ENCODE peak calls at places on chromosomes 4 and X, in four cellular contexts. One of them, this sample, is unnamed.

GRCh38 chr4:38008493-38009120 is 48.4 kb downstream of the PTTG2 start:
- DNase-seq in PC-3: no peak
- DNase-seq in GM23338: no peak
- DNase-seq in HCT116: no peak
- DNase-seq in this sample: no peak

GRCh38 chr4:18105023-18106011 is 83.8 kb upstream of the LCORL start:
- DNase-seq in GM23338: no peak
- DNase-seq in PC-3: peak
- DNase-seq in HCT116: no peak
- DNase-seq in this sample: no peak

GRCh38 chr4:112183252-112183651 is 38.0 kb downstream of the FAM241A start:
- DNase-seq in PC-3: no peak
- DNase-seq in HCT116: no peak
- DNase-seq in GM23338: no peak
- DNase-seq in this sample: peak

GRCh38 chr4:187286536-187286935 is 562.9 kb upstream of the FAT1 start:
- DNase-seq in HCT116: no peak
- DNase-seq in PC-3: no peak
- DNase-seq in GM23338: no peak
- DNase-seq in this sample: no peak

GRCh38 chr4:158094413-158095110 is 78.3 kb downstream of the GASK1B start:
- DNase-seq in HCT116: peak
- DNase-seq in PC-3: peak
- DNase-seq in GM23338: peak
- DNase-seq in this sample: peak

GRCh38 chrX:100217547-100217946 is 192.5 kb downstream of the PCDH19 start:
- DNase-seq in HCT116: no peak
- DNase-seq in PC-3: no peak
- DNase-seq in GM23338: no peak
- DNase-seq in this sample: no peak

GRCh38 chr4:169249214-169249973 is 21.4 kb downstream of the SH3RF1 start:
- DNase-seq in PC-3: peak
- DNase-seq in GM23338: no peak
- DNase-seq in HCT116: no peak
- DNase-seq in this sample: peak

GRCh38 chr4:173516621-173517612 is 13.1 kb downstream of the HAND2 start:
- DNase-seq in HCT116: no peak
- DNase-seq in PC-3: no peak
- DNase-seq in GM23338: peak
- DNase-seq in this sample: no peak

GRCh38 chrX:17725176-17725575 is 12.1 kb upstream of the SCML1 start:
- DNase-seq in HCT116: no peak
- DNase-seq in GM23338: no peak
- DNase-seq in PC-3: peak
- DNase-seq in this sample: no peak

GRCh38 chr4:32025840-32026459 is 1305.8 kb downstream of the PCDH7 start:
- DNase-seq in HCT116: peak
- DNase-seq in GM23338: peak
- DNase-seq in PC-3: peak
- DNase-seq in this sample: no peak

GRCh38 chr4:985123-985830 is 1.6 kb upstream of the IDUA start:
- DNase-seq in HCT116: no peak
- DNase-seq in PC-3: peak
- DNase-seq in GM23338: peak
- DNase-seq in this sample: peak

GRCh38 chrX:29237972-29238371 is 650.7 kb downstream of the IL1RAPL1 start:
- DNase-seq in GM23338: no peak
- DNase-seq in HCT116: no peak
- DNase-seq in PC-3: no peak
- DNase-seq in this sample: no peak

DNA sequence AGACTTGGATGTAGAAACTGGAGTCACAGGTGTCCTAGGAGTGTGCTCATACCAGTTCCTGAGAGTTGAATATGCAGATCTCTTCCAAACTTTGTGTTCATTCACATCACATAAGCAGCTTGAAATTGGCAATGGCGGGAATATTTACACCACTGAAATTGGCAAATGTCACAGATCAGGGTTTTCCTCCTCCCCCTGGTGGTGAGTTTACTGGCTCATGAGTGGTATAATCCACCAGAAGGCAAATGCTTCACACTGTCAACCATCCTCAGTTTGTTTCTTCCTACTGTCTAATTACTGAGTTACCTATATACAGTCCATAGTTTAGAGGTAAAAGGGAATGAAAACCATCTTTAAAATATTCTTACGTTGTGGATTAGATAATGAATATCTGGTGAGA is 193.3 kb upstream of the BANK1 start:
- DNase-seq in GM23338: peak
- DNase-seq in HCT116: no peak
- DNase-seq in PC-3: no peak
- DNase-seq in this sample: no peak
- H2AFZ ChIP-seq in GM23338: no peak
- H2AFZ ChIP-seq in HCT116: no peak
- H2AFZ ChIP-seq in PC-3: no peak
- H2AFZ ChIP-seq in this sample: no peak

GRCh38 chr4:137370699-137371098 is 161.6 kb downstream of the PCDH18 start:
- DNase-seq in GM23338: no peak
- DNase-seq in PC-3: no peak
- DNase-seq in HCT116: no peak
- DNase-seq in this sample: no peak

GRCh38 chr4:137370206-137370633 is 162.1 kb downstream of the PCDH18 start:
- DNase-seq in HCT116: no peak
- DNase-seq in GM23338: no peak
- DNase-seq in PC-3: peak
- DNase-seq in this sample: peak

GRCh38 chr4:137361756-137362470 is 170.4 kb downstream of the PCDH18 start:
- DNase-seq in HCT116: no peak
- DNase-seq in PC-3: no peak
- DNase-seq in GM23338: no peak
- DNase-seq in this sample: peak

GRCh38 chr4:137363496-137363895 is 168.8 kb downstream of the PCDH18 start:
- DNase-seq in HCT116: no peak
- DNase-seq in GM23338: no peak
- DNase-seq in PC-3: no peak
- DNase-seq in this sample: no peak

GRCh38 chr4:137367608-137368007 is 164.7 kb downstream of the PCDH18 start:
- DNase-seq in HCT116: no peak
- DNase-seq in GM23338: no peak
- DNase-seq in PC-3: peak
- DNase-seq in this sample: peak
- TF ChIP-seq EZH2phosphoT487 in HCT116: no peak
- TF ChIP-seq EZH2phosphoT487 in GM23338: no peak
- TF ChIP-seq EZH2phosphoT487 in PC-3: no peak
- TF ChIP-seq EZH2phosphoT487 in this sample: no peak

DNA sequence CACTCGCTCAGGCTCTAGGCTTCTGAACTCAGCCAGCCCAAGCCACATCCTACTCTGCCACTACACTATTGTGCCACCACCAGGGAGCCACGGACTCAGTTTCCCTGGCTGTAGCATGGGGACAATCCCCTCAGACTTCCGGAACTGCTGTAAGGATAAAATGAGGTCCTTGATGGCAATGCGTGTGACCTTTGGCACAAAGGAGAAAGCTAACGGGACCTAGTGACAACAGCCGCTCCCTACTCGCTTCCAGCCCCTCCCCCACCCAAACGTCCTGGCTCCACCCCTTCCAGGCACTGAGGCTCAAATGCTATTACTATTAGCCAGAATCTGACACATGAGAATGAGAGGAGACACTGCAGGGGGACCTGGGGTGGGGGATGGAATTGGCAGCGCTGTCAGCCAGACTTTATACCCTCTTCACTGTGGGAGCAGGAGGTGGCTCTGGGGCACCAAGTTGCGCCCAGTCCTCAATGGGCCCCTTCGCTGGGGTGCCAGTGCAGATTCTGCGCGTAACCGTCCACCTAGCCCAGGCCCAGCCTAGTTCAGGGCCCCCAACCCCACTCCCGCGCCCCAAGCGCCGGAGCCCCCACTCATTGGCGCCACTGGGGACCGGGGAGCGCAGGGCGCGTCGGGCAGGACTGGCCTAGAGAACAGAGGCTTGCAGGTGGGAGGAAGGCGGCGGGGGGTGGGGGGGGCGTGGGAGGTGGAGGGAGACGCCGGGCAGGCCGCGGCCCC is 5.3 kb upstream of the DUSP9 start:
- DNase-seq in GM23338: peak
- DNase-seq in PC-3: no peak
- DNase-seq in HCT116: no peak
- DNase-seq in this sample: no peak
- H2AFZ ChIP-seq in GM23338: no peak
- H2AFZ ChIP-seq in PC-3: no peak
- H2AFZ ChIP-seq in HCT116: no peak
- H2AFZ ChIP-seq in this sample: no peak

GRCh38 chr4:148452970-148453369 is 10.8 kb upstream of the NR3C2 start:
- DNase-seq in HCT116: no peak
- DNase-seq in GM23338: no peak
- DNase-seq in PC-3: peak
- DNase-seq in this sample: no peak

GRCh38 chr4:148453833-148454232 is 11.6 kb upstream of the NR3C2 start:
- DNase-seq in HCT116: no peak
- DNase-seq in PC-3: no peak
- DNase-seq in GM23338: no peak
- DNase-seq in this sample: no peak

DNA sequence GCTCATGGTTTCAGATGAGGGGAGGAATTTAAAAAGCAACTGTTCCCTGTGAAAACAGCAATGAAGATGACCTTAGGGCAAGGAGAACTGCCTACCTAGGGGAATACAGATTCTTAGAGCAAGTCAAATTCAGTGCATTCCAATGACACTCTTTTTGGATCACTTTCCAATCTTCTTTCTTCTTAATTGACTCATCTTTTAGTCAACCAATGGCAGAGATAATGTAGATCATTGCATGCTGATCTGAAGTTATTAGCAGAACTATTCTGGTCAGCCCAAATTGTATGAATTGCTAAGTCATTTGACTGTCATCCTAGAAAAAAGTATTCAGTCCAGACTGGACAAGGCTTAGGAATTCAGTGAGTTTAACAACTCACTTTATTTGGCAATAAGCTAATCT is 12.6 kb upstream of the NR3C2 start:
- DNase-seq in PC-3: peak
- DNase-seq in GM23338: no peak
- DNase-seq in HCT116: no peak
- DNase-seq in this sample: peak
- TF ChIP-seq EZH2phosphoT487 in PC-3: no peak
- TF ChIP-seq EZH2phosphoT487 in GM23338: no peak
- TF ChIP-seq EZH2phosphoT487 in HCT116: no peak
- TF ChIP-seq EZH2phosphoT487 in this sample: no peak

GRCh38 chr4:94475794-94476193 is 24.1 kb downstream of the PDLIM5 start:
- DNase-seq in PC-3: no peak
- DNase-seq in GM23338: no peak
- DNase-seq in HCT116: no peak
- DNase-seq in this sample: no peak

GRCh38 chr4:94483895-94484294 is 32.2 kb downstream of the PDLIM5 start:
- DNase-seq in PC-3: no peak
- DNase-seq in GM23338: no peak
- DNase-seq in HCT116: no peak
- DNase-seq in this sample: no peak

GRCh38 chr4:94484818-94485217 is 33.1 kb downstream of the PDLIM5 start:
- DNase-seq in PC-3: no peak
- DNase-seq in GM23338: no peak
- DNase-seq in HCT116: no peak
- DNase-seq in this sample: no peak

GRCh38 chr4:94480362-94480951 is 28.7 kb downstream of the PDLIM5 start:
- DNase-seq in HCT116: no peak
- DNase-seq in GM23338: no peak
- DNase-seq in PC-3: no peak
- DNase-seq in this sample: no peak

GRCh38 chr4:94479358-94480141 is 27.8 kb downstream of the PDLIM5 start:
- DNase-seq in GM23338: no peak
- DNase-seq in PC-3: no peak
- DNase-seq in HCT116: no peak
- DNase-seq in this sample: no peak
- H2AFZ ChIP-seq in GM23338: no peak
- H2AFZ ChIP-seq in PC-3: no peak
- H2AFZ ChIP-seq in HCT116: no peak
- H2AFZ ChIP-seq in this sample: no peak

GRCh38 chr4:110970642-110971041 is 347.8 kb upstream of the PITX2 start:
- DNase-seq in PC-3: peak
- DNase-seq in GM23338: peak
- DNase-seq in HCT116: peak
- DNase-seq in this sample: peak
- TF ChIP-seq EZH2phosphoT487 in PC-3: no peak
- TF ChIP-seq EZH2phosphoT487 in GM23338: no peak
- TF ChIP-seq EZH2phosphoT487 in HCT116: no peak
- TF ChIP-seq EZH2phosphoT487 in this sample: no peak

GRCh38 chr4:98447648-98448047 is 186.5 kb downstream of the RAP1GDS1 start:
- DNase-seq in PC-3: no peak
- DNase-seq in GM23338: peak
- DNase-seq in HCT116: no peak
- DNase-seq in this sample: no peak
- H2AFZ ChIP-seq in PC-3: no peak
- H2AFZ ChIP-seq in GM23338: no peak
- H2AFZ ChIP-seq in HCT116: no peak
- H2AFZ ChIP-seq in this sample: no peak